ENCODE peak calls at places on chromosomes 13 and 19, in six cellular contexts. One of them, this sample, is unnamed. For H3K27me3, the result is how much of the 10 kb centered on the place peaks cover.

GRCh38 chr19:10013316-10013715 is at the start of gene RDH8:
- DNase-seq in tibial nerve: no peak
- DNase-seq in brain microvascular endothelial cell: no peak
- DNase-seq in endodermal cell: no peak
- DNase-seq in thoracic aorta: no peak
- DNase-seq in ovary: no peak
- DNase-seq in this sample: no peak

GRCh38 chr19:35608250-35608649 is 4.3 kb upstream of the HAUS5 start:
- DNase-seq in tibial nerve: no peak
- DNase-seq in brain microvascular endothelial cell: no peak
- DNase-seq in endodermal cell: no peak
- DNase-seq in thoracic aorta: no peak
- DNase-seq in ovary: no peak
- DNase-seq in this sample: no peak

GRCh38 chr19:52646571-52647222 is 8.5 kb upstream of the ZNF83 start:
- DNase-seq in tibial nerve: no peak
- DNase-seq in brain microvascular endothelial cell: no peak
- DNase-seq in endodermal cell: no peak
- DNase-seq in thoracic aorta: no peak
- DNase-seq in ovary: no peak
- DNase-seq in this sample: no peak

GRCh38 chr13:35940734-35941133 is 190.4 kb downstream of the DCLK1 start:
- DNase-seq in tibial nerve: no peak
- DNase-seq in brain microvascular endothelial cell: no peak
- DNase-seq in endodermal cell: no peak
- DNase-seq in thoracic aorta: no peak
- DNase-seq in ovary: no peak
- DNase-seq in this sample: peak

GRCh38 chr19:21910318-21910717 is 74.3 kb upstream of the ZNF43 start:
- DNase-seq in tibial nerve: no peak
- DNase-seq in brain microvascular endothelial cell: no peak
- DNase-seq in endodermal cell: no peak
- DNase-seq in thoracic aorta: no peak
- DNase-seq in ovary: no peak
- DNase-seq in this sample: no peak

GRCh38 chr13:22196777-22197176 is 525.9 kb downstream of the FGF9 start:
- DNase-seq in tibial nerve: no peak
- DNase-seq in brain microvascular endothelial cell: no peak
- DNase-seq in endodermal cell: no peak
- DNase-seq in thoracic aorta: no peak
- DNase-seq in ovary: no peak
- DNase-seq in this sample: no peak

GRCh38 chr13:50082426-50083283 is 67.4 kb downstream of the KCNRG start:
- DNase-seq in tibial nerve: peak
- DNase-seq in brain microvascular endothelial cell: peak
- DNase-seq in endodermal cell: peak
- DNase-seq in thoracic aorta: no peak
- DNase-seq in ovary: peak
- DNase-seq in this sample: no peak

GRCh38 chr13:114228176-114228575 is 6.5 kb upstream of the CDC16 start:
- DNase-seq in tibial nerve: no peak
- DNase-seq in brain microvascular endothelial cell: no peak
- DNase-seq in endodermal cell: no peak
- DNase-seq in thoracic aorta: no peak
- DNase-seq in ovary: no peak
- DNase-seq in this sample: no peak

GRCh38 chr19:48465215-48465614 is 4.0 kb upstream of the CYTH2 start:
- DNase-seq in tibial nerve: no peak
- DNase-seq in brain microvascular endothelial cell: no peak
- DNase-seq in endodermal cell: no peak
- DNase-seq in thoracic aorta: no peak
- DNase-seq in ovary: no peak
- DNase-seq in this sample: no peak

GRCh38 chr13:51451467-51452390 is 1.1 kb downstream of the INTS6 start:
- DNase-seq in tibial nerve: peak
- DNase-seq in brain microvascular endothelial cell: peak
- DNase-seq in endodermal cell: peak
- DNase-seq in thoracic aorta: peak
- DNase-seq in ovary: peak
- DNase-seq in this sample: no peak

GRCh38 chr13:35767256-35767981 is 290.9 kb upstream of the MAB21L1 start:
- DNase-seq in tibial nerve: no peak
- DNase-seq in brain microvascular endothelial cell: no peak
- DNase-seq in endodermal cell: no peak
- DNase-seq in thoracic aorta: no peak
- DNase-seq in ovary: no peak
- DNase-seq in this sample: no peak

GRCh38 chr19:30888937-30889336 is 460.3 kb downstream of the TSHZ3 start:
- DNase-seq in tibial nerve: no peak
- DNase-seq in brain microvascular endothelial cell: no peak
- DNase-seq in endodermal cell: peak
- DNase-seq in thoracic aorta: no peak
- DNase-seq in ovary: no peak
- DNase-seq in this sample: no peak

GRCh38 chr19:480016-480855 is 16.1 kb upstream of the MADCAM1 start:
- DNase-seq in tibial nerve: peak
- DNase-seq in brain microvascular endothelial cell: peak
- DNase-seq in endodermal cell: peak
- DNase-seq in thoracic aorta: peak
- DNase-seq in ovary: peak
- DNase-seq in this sample: no peak

GRCh38 chr19:38492147-38492813 is 58.8 kb downstream of the RYR1 start:
- DNase-seq in tibial nerve: no peak
- DNase-seq in brain microvascular endothelial cell: no peak
- DNase-seq in endodermal cell: no peak
- DNase-seq in thoracic aorta: no peak
- DNase-seq in ovary: no peak
- DNase-seq in this sample: no peak

GRCh38 chr19:33780746-33781145 is 15.9 kb upstream of the KCTD15 start:
- DNase-seq in tibial nerve: no peak
- DNase-seq in brain microvascular endothelial cell: no peak
- DNase-seq in endodermal cell: no peak
- DNase-seq in thoracic aorta: no peak
- DNase-seq in ovary: no peak
- DNase-seq in this sample: no peak

GRCh38 chr13:90622547-90622946 is 724.9 kb upstream of the MIR17HG start:
- DNase-seq in tibial nerve: no peak
- DNase-seq in brain microvascular endothelial cell: no peak
- DNase-seq in endodermal cell: no peak
- DNase-seq in thoracic aorta: no peak
- DNase-seq in ovary: no peak
- DNase-seq in this sample: peak

GRCh38 chr19:55487884-55488687 is at the start of gene SSC5D:
- DNase-seq in tibial nerve: no peak
- DNase-seq in brain microvascular endothelial cell: no peak
- DNase-seq in endodermal cell: peak
- DNase-seq in thoracic aorta: no peak
- DNase-seq in ovary: peak
- DNase-seq in this sample: no peak

GRCh38 chr19:6248341-6248740 is 31.4 kb downstream of the MLLT1 start:
- DNase-seq in tibial nerve: no peak
- DNase-seq in brain microvascular endothelial cell: no peak
- DNase-seq in endodermal cell: no peak
- DNase-seq in thoracic aorta: no peak
- DNase-seq in ovary: no peak
- DNase-seq in this sample: no peak

GRCh38 chr13:51912511-51913225 is 50.9 kb downstream of the CCDC70 start:
- DNase-seq in tibial nerve: no peak
- DNase-seq in brain microvascular endothelial cell: no peak
- DNase-seq in endodermal cell: no peak
- DNase-seq in thoracic aorta: no peak
- DNase-seq in ovary: no peak
- DNase-seq in this sample: no peak

GRCh38 chr13:33069365-33069764 is 53.1 kb downstream of the KL start:
- DNase-seq in tibial nerve: no peak
- DNase-seq in brain microvascular endothelial cell: no peak
- DNase-seq in endodermal cell: no peak
- DNase-seq in thoracic aorta: no peak
- DNase-seq in ovary: no peak
- DNase-seq in this sample: no peak

GRCh38 chr19:51742736-51743288 is 8.9 kb downstream of the FPR1 start:
- DNase-seq in tibial nerve: no peak
- DNase-seq in brain microvascular endothelial cell: peak
- DNase-seq in endodermal cell: no peak
- DNase-seq in thoracic aorta: no peak
- DNase-seq in ovary: no peak
- DNase-seq in this sample: no peak

GRCh38 chr13:109783815-109784589 is 2.4 kb downstream of the IRS2 start:
- DNase-seq in tibial nerve: no peak
- DNase-seq in brain microvascular endothelial cell: no peak
- DNase-seq in endodermal cell: peak
- DNase-seq in thoracic aorta: no peak
- DNase-seq in ovary: peak
- DNase-seq in this sample: no peak

GRCh38 chr19:7478173-7478842 is 10.5 kb downstream of the PEX11G start:
- DNase-seq in tibial nerve: no peak
- DNase-seq in brain microvascular endothelial cell: no peak
- DNase-seq in endodermal cell: no peak
- DNase-seq in thoracic aorta: no peak
- DNase-seq in ovary: no peak
- DNase-seq in this sample: no peak

GRCh38 chr13:23748591-23748990 is 140.6 kb downstream of the MIPEP start:
- DNase-seq in tibial nerve: no peak
- DNase-seq in brain microvascular endothelial cell: no peak
- DNase-seq in endodermal cell: peak
- DNase-seq in thoracic aorta: no peak
- DNase-seq in ovary: no peak
- DNase-seq in this sample: no peak

DNA sequence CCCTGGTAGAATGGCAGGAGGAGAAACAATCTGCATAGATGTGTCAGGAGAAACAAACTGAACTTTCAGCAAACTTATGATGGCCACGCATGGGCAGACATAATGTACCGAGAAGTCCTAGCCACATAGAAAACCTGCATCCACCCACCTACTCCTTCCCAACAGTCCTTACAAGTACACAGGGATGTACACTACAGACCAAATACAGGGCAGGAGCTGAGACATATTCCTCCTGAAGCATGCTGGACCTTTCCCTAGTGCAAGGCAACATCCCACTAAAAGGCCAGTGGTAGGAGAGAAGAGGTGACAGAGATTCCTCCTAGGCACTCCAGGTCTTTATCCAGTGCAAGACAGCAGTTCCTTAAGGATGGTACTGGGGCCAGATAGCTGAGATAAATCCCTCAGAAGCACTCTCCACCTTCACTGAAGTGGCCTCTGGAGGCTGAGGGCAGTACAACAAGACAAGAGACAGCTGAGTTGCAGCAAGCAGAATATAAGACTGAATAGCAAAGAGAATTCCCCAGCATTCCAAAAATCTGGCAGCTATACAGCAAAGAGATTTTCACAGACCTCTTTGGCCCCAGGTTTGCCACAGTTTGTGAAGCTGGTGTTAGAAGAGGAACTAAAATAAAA is 18.3 kb downstream of the VWA8 start:
- DNase-seq in tibial nerve: no peak
- DNase-seq in brain microvascular endothelial cell: peak
- DNase-seq in endodermal cell: peak
- DNase-seq in thoracic aorta: no peak
- DNase-seq in ovary: no peak
- DNase-seq in this sample: no peak
- TF ChIP-seq CTCF in tibial nerve: no peak
- TF ChIP-seq CTCF in brain microvascular endothelial cell: peak
- TF ChIP-seq CTCF in endodermal cell: peak
- TF ChIP-seq CTCF in thoracic aorta: no peak
- TF ChIP-seq CTCF in ovary: no peak
- TF ChIP-seq CTCF in this sample: peak

GRCh38 chr13:28336193-28336657 is 158.7 kb downstream of the FLT1 start:
- DNase-seq in tibial nerve: no peak
- DNase-seq in brain microvascular endothelial cell: no peak
- DNase-seq in endodermal cell: no peak
- DNase-seq in thoracic aorta: no peak
- DNase-seq in ovary: no peak
- DNase-seq in this sample: no peak

GRCh38 chr13:28339419-28339818 is 155.5 kb downstream of the FLT1 start:
- DNase-seq in tibial nerve: no peak
- DNase-seq in brain microvascular endothelial cell: peak
- DNase-seq in endodermal cell: no peak
- DNase-seq in thoracic aorta: no peak
- DNase-seq in ovary: no peak
- DNase-seq in this sample: no peak

GRCh38 chr13:28338742-28339141 is 156.2 kb downstream of the FLT1 start:
- DNase-seq in tibial nerve: no peak
- DNase-seq in brain microvascular endothelial cell: no peak
- DNase-seq in endodermal cell: no peak
- DNase-seq in thoracic aorta: no peak
- DNase-seq in ovary: no peak
- DNase-seq in this sample: no peak

GRCh38 chr13:28338202-28338601 is 156.7 kb downstream of the FLT1 start:
- DNase-seq in tibial nerve: no peak
- DNase-seq in brain microvascular endothelial cell: no peak
- DNase-seq in endodermal cell: no peak
- DNase-seq in thoracic aorta: no peak
- DNase-seq in ovary: no peak
- DNase-seq in this sample: no peak

GRCh38 chr13:28337196-28338045 is 157.5 kb downstream of the FLT1 start:
- DNase-seq in tibial nerve: no peak
- DNase-seq in brain microvascular endothelial cell: peak
- DNase-seq in endodermal cell: no peak
- DNase-seq in thoracic aorta: no peak
- DNase-seq in ovary: no peak
- DNase-seq in this sample: peak
- H3K27me3 ChIP-seq in tibial nerve: under half
- H3K27me3 ChIP-seq in brain microvascular endothelial cell: under half
- H3K27me3 ChIP-seq in endodermal cell: under half
- H3K27me3 ChIP-seq in thoracic aorta: under half
- H3K27me3 ChIP-seq in ovary: under half
- H3K27me3 ChIP-seq in this sample: under half

GRCh38 chr19:18612051-18612771 is 459 bp upstream of the TMEM59L start:
- DNase-seq in tibial nerve: no peak
- DNase-seq in brain microvascular endothelial cell: no peak
- DNase-seq in endodermal cell: no peak
- DNase-seq in thoracic aorta: no peak
- DNase-seq in ovary: no peak
- DNase-seq in this sample: no peak

GRCh38 chr19:18613589-18614234 is 1.0 kb downstream of the TMEM59L start:
- DNase-seq in tibial nerve: no peak
- DNase-seq in brain microvascular endothelial cell: no peak
- DNase-seq in endodermal cell: peak
- DNase-seq in thoracic aorta: no peak
- DNase-seq in ovary: no peak
- DNase-seq in this sample: no peak

GRCh38 chr19:18610556-18611326 is 1.9 kb upstream of the TMEM59L start:
- DNase-seq in tibial nerve: no peak
- DNase-seq in brain microvascular endothelial cell: no peak
- DNase-seq in endodermal cell: peak
- DNase-seq in thoracic aorta: no peak
- DNase-seq in ovary: no peak
- DNase-seq in this sample: no peak

GRCh38 chr19:18611327-18612050 is 1.2 kb upstream of the TMEM59L start:
- DNase-seq in tibial nerve: no peak
- DNase-seq in brain microvascular endothelial cell: no peak
- DNase-seq in endodermal cell: peak
- DNase-seq in thoracic aorta: no peak
- DNase-seq in ovary: no peak
- DNase-seq in this sample: no peak

GRCh38 chr19:18612772-18613588 is at the start of gene TMEM59L:
- DNase-seq in tibial nerve: no peak
- DNase-seq in brain microvascular endothelial cell: no peak
- DNase-seq in endodermal cell: peak
- DNase-seq in thoracic aorta: no peak
- DNase-seq in ovary: no peak
- DNase-seq in this sample: no peak
- H3K4me3 ChIP-seq in tibial nerve: peak
- H3K4me3 ChIP-seq in brain microvascular endothelial cell: peak
- H3K4me3 ChIP-seq in endodermal cell: peak
- H3K4me3 ChIP-seq in thoracic aorta: peak
- H3K4me3 ChIP-seq in ovary: peak
- H3K4me3 ChIP-seq in this sample: peak

GRCh38 chr19:24086974-24087595 is at the start of gene ZNF254:
- DNase-seq in tibial nerve: peak
- DNase-seq in brain microvascular endothelial cell: peak
- DNase-seq in endodermal cell: peak
- DNase-seq in thoracic aorta: peak
- DNase-seq in ovary: peak
- DNase-seq in this sample: peak
- TF ChIP-seq CTCF in tibial nerve: no peak
- TF ChIP-seq CTCF in brain microvascular endothelial cell: peak
- TF ChIP-seq CTCF in endodermal cell: no peak
- TF ChIP-seq CTCF in thoracic aorta: no peak
- TF ChIP-seq CTCF in ovary: no peak
- TF ChIP-seq CTCF in this sample: peak

This sample was measured in BJ.